ENCODE peak calls at places on chromosomes 6 and 20, in four cellular contexts. Q is right lobe of liver, P is Peyer's patch, O is adrenal gland. S is an unnamed sample. For H3K9me3, the result is how much of the 10 kb centered on the place peaks cover.

GRCh38 chr6:28867078-28867414 is 56.7 kb downstream of the TRIM27 start:
- DNase-seq in Q (no peak), P (no peak), O (no peak), S (no peak)

GRCh38 chr6:168016756-168017525 is 19.5 kb downstream of the KIF25 start:
- DNase-seq in Q (no peak), P (no peak), O (no peak), S (no peak)

GRCh38 chr6:22279427-22279826 is 17.4 kb downstream of the PRL start:
- DNase-seq in Q (no peak), P (no peak), O (no peak), S (no peak)

GRCh38 chr6:22251331-22251730 is 45.5 kb downstream of the PRL start:
- DNase-seq in Q (no peak), P (no peak), O (no peak), S (no peak)

GRCh38 chr6:3159805-3160781 is 2.7 kb upstream of the TUBB2A start:
- DNase-seq in Q (no peak), P (peak), O (peak), S (no peak)

GRCh38 chr6:100620085-100620484 is 155.4 kb upstream of the SIM1 start:
- DNase-seq in Q (no peak), P (no peak), O (no peak), S (no peak)

GRCh38 chr6:132792510-132792909 is 5.9 kb downstream of the SLC18B1 start:
- DNase-seq in Q (no peak), P (no peak), O (peak), S (peak)

GRCh38 chr6:83592770-83593394 is 80.5 kb downstream of the PRSS35 start:
- DNase-seq in Q (no peak), P (no peak), O (peak), S (no peak)

GRCh38 chr6:131765081-131765852 is 42.6 kb upstream of the ENPP1 start:
- DNase-seq in Q (no peak), P (no peak), O (no peak), S (no peak)

GRCh38 chr6:99606670-99607415 is at the start of gene PRDM13:
- DNase-seq in Q (no peak), P (no peak), O (no peak), S (no peak)

GRCh38 chr6:112781236-112781635 is 434.1 kb downstream of the RFPL4B start:
- DNase-seq in Q (no peak), P (no peak), O (no peak), S (no peak)

GRCh38 chr6:101545171-101545570 is 151.7 kb downstream of the GRIK2 start:
- DNase-seq in Q (no peak), P (no peak), O (no peak), S (no peak)

GRCh38 chr20:31760457-31761240 is 21.6 kb downstream of the TPX2 start:
- DNase-seq in Q (no peak), P (no peak), O (no peak), S (no peak)

GRCh38 chr6:148104131-148104530 is 238.5 kb upstream of the SASH1 start:
- DNase-seq in Q (no peak), P (no peak), O (no peak), S (no peak)

GRCh38 chr6:154950979-154951378 is 44.1 kb upstream of the TIAM2 start:
- DNase-seq in Q (no peak), P (no peak), O (no peak), S (no peak)

GRCh38 chr6:151060096-151060741 is 179.5 kb upstream of the AKAP12 start:
- DNase-seq in Q (no peak), P (no peak), O (no peak), S (no peak)

GRCh38 chr20:6746901-6747609 is 20.4 kb upstream of the BMP2 start:
- DNase-seq in Q (no peak), P (no peak), O (no peak), S (no peak)

GRCh38 chr6:39733704-39734103 is 8.5 kb upstream of the KIF6 start:
- DNase-seq in Q (no peak), P (no peak), O (no peak), S (no peak)

GRCh38 chr6:67345946-67346345 is 1289.1 kb upstream of the ADGRB3 start:
- DNase-seq in Q (no peak), P (no peak), O (no peak), S (no peak)

GRCh38 chr20:63977392-63978276 is 1.8 kb downstream of the SAMD10 start:
- DNase-seq in Q (no peak), P (no peak), O (peak), S (no peak)

GRCh38 chr6:38337819-38338465 is 301.8 kb downstream of the BTBD9 start:
- DNase-seq in Q (no peak), P (no peak), O (no peak), S (no peak)

GRCh38 chr20:31860431-31861345 is 9.6 kb downstream of the DUSP15 start:
- DNase-seq in Q (no peak), P (no peak), O (peak), S (no peak)

GRCh38 chr20:48387675-48388074 is 440.1 kb downstream of the PREX1 start:
- DNase-seq in Q (no peak), P (no peak), O (no peak), S (no peak)

GRCh38 chr6:111503660-111504059 is 20.6 kb upstream of the REV3L start:
- DNase-seq in Q (no peak), P (no peak), O (no peak), S (no peak)

GRCh38 chr6:164106345-164106769 is 691.8 kb downstream of the QKI start:
- DNase-seq in Q (no peak), P (no peak), O (peak), S (no peak)

GRCh38 chr6:89954721-89955148 is 60.5 kb downstream of the GJA10 start:
- DNase-seq in Q (no peak), P (no peak), O (no peak), S (no peak)

GRCh38 chr6:128238248-128238647 is 282.2 kb downstream of the PTPRK start:
- DNase-seq in Q (no peak), P (no peak), O (no peak), S (no peak)

GRCh38 chr6:147604373-147604772 is 95.9 kb downstream of the SAMD5 start:
- DNase-seq in Q (no peak), P (no peak), O (no peak), S (no peak)

GRCh38 chr6:99905209-99906106 is 88.6 kb downstream of the MCHR2 start:
- DNase-seq in Q (no peak), P (no peak), O (peak), S (no peak)

GRCh38 chr20:57251949-57252348 is 14.5 kb downstream of the BMP7 start:
- DNase-seq in Q (no peak), P (no peak), O (no peak), S (no peak)

GRCh38 chr6:12266571-12266970 is 23.6 kb upstream of the EDN1 start:
- DNase-seq in Q (no peak), P (no peak), O (no peak), S (no peak)
- H3K27ac ChIP-seq in Q (no peak), P (no peak), O (no peak), S (no peak)

DNA sequence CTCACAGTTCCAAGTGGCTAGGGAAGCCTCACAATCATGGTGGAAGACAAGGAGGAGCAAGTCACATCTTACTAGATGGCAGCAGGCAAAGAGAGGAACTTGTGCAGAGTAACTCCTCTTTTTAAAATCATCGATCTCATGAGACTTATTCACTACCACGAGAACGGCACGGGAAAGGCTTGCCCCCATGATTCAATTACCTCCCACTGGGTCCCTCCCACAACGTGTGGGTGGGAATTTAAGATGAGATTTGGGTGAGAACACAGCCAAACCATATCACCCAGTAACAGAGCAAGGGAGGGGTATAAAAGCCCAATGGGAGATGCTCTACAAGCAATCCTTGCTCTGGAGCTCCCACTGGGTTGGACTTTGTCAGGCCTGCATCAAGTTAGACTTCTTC is 80.4 kb downstream of the JPH2 start:
- DNase-seq in Q (no peak), P (no peak), O (no peak), S (no peak)
- H3K9me3 ChIP-seq in Q (under half), P (under half), O (under half), S (under half)

GRCh38 chr6:143677577-143677890 is 231 bp upstream of the PHACTR2 start:
- DNase-seq in Q (no peak), P (no peak), O (no peak), S (no peak)

GRCh38 chr6:143678980-143679379 is 1.2 kb downstream of the PHACTR2 start:
- DNase-seq in Q (no peak), P (no peak), O (no peak), S (no peak)

GRCh38 chr6:143676437-143677045 is 1.2 kb upstream of the PHACTR2 start:
- DNase-seq in Q (no peak), P (no peak), O (no peak), S (no peak)

GRCh38 chr6:143680157-143680556 is 2.4 kb downstream of the PHACTR2 start:
- DNase-seq in Q (no peak), P (no peak), O (no peak), S (no peak)

DNA sequence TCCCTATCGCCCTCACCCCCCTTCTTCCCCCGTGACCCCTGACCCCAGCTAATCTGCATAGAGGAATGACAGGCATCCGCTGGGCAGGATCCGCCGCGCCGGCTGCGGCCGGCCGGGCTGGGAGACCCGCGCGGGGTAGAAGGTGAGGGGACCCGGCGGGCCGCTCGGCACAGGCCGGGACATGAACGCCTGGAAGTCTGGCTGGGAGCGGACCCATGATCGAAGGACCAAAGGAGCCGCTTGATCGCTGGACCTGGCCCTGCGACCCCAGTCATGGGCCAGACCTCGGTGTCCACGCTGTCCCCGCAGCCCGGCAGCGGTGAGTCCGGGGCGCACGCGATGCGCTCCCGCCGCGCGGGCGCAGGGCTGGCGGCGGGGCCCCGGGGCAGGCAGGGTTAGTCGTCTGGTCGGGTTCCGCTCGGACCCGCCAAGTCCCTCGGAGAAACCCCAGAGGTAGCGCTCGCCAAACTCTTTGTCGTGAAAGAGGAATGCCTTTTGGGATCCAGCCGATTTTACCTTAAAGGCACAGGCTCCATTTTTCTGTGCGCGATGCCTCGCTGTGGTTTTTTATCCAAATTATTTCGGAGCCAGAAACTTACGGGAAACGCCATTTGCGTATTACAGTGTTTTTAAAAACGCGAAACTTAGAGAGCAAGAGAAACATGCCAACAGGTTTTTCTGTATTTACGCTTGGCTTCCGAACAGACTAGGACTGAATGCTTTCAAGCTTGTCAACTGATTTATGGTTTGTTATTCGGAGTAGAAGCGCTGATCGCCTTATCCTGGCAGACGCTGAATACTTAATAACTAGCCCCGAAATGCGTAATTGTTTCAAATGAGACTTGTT is at the start of gene PHACTR2:
- DNase-seq in Q (peak), P (peak), O (peak), S (peak)
- TF ChIP-seq POLR2A in Q (peak), P (no peak), O (no peak), S (peak)

DNA sequence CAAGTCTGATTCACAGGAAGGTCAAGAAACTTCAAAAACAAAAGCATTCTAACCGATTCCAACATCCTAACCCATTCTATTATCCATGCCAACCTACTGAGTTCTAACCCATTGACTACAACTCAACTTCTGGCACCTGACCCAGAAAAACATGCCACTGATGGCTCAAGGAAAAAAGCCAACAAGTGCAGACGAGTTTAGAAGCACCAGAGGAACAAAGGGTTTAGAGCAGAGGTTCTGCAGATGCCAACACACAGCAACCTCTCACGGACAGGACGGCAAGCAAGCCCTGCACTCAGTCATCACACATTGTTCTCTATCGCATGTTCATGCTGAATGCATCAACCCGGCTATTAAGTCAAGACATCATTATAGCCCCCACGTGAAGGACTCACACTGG is 25.2 kb upstream of the MC3R start:
- DNase-seq in Q (no peak), P (no peak), O (no peak), S (no peak)
- H3K27ac ChIP-seq in Q (no peak), P (no peak), O (no peak), S (no peak)

DNA sequence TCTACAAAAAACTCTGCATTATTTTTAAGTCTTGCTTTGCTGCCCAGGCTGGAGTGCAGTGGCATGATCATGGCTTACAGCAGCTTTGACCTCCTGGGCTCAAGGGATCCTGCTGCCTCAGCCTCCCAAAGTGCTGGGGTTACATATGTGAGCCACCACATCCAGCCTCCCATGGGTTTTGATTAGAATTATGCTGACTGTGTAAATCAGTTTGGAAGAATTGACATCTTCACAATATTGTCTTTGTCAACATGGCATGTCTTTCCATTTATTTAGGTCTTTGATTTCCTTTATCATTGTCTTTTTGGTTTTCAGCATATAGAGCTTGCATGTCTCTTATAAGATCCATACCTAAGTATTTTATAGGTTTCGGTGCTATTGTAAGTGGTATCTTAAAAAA is 13.2 kb upstream of the APCDD1L start:
- DNase-seq in Q (no peak), P (no peak), O (no peak), S (no peak)
- H3K9me3 ChIP-seq in Q (under half), P (under half), O (under half), S (half or more)

GRCh38 chr6:116572162-116572561 is 858 bp downstream of the RWDD1 start:
- DNase-seq in Q (peak), P (no peak), O (peak), S (no peak)

GRCh38 chr6:116568851-116569755 is 2.2 kb upstream of the RWDD1 start:
- DNase-seq in Q (no peak), P (no peak), O (no peak), S (no peak)

GRCh38 chr6:116571683-116572000 is 338 bp downstream of the RWDD1 start:
- DNase-seq in Q (no peak), P (no peak), O (no peak), S (no peak)

GRCh38 chr6:116568111-116568510 is 3.2 kb upstream of the RWDD1 start:
- DNase-seq in Q (no peak), P (no peak), O (no peak), S (no peak)

GRCh38 chr6:116570856-116571682 is at the start of gene RWDD1:
- DNase-seq in Q (peak), P (peak), O (peak), S (peak)
- TF ChIP-seq POLR2A in Q (peak), P (peak), O (peak), S (peak)

GRCh38 chr6:43812850-43813584 is 43.0 kb downstream of the VEGFA start:
- DNase-seq in Q (no peak), P (no peak), O (no peak), S (no peak)
- H3K27ac ChIP-seq in Q (no peak), P (peak), O (no peak), S (no peak)

GRCh38 chr6:161947371-161947770 is 673.5 kb upstream of the AGPAT4 start:
- DNase-seq in Q (no peak), P (no peak), O (no peak), S (no peak)
- H3K9me3 ChIP-seq in Q (under half), P (under half), O (under half), S (under half)

GRCh38 chr20:347640-348484 is 951 bp downstream of the NRSN2 start:
- DNase-seq in Q (peak), P (peak), O (peak), S (peak)
- TF ChIP-seq POLR2A in Q (peak), P (no peak), O (peak), S (peak)

DNA sequence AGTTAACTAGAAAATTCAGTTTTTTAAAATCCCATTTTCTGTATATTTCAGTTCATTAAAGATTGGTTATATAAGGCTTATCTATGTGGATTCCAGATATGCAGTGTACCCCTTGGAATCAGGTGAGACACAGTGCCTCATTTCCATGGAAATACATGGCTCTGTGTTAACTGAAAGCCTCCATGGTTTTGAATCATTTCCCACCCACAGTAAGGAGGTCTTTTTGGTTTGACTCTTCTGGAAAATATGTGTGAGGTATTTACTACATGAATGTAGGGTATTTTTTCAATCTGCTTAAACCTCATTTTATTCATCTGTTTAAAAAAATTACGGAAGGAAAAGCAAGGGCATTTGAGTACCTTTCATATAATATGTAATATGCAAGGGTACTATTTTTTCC is 25.5 kb downstream of the RNF144B start:
- DNase-seq in Q (no peak), P (no peak), O (no peak), S (no peak)
- H3K27ac ChIP-seq in Q (peak), P (no peak), O (no peak), S (no peak)